ENCODE peak calls at places on chromosomes 12 and 14, in seven cellular contexts. E, Q, Z, N, U, C and T are unnamed samples.

GRCh38 chr12:124618291-124618902 is 51.0 kb upstream of the NCOR2 start:
- DNase-seq in C (no peak), N (no peak), E (no peak), Z (no peak), U (no peak), Q (no peak), T (no peak)

GRCh38 chr12:25286837-25287236 is 36.1 kb upstream of the KRAS start:
- DNase-seq in U (no peak), Q (no peak), E (no peak), Z (no peak), N (peak), C (no peak), T (no peak)

GRCh38 chr12:104852904-104853303 is 105.2 kb downstream of the SLC41A2 start:
- DNase-seq in E (no peak), Z (no peak), U (no peak), N (no peak), Q (no peak), C (no peak), T (no peak)

GRCh38 chr14:32545109-32545857 is 216.2 kb downstream of the AKAP6 start:
- DNase-seq in Z (no peak), U (no peak), C (no peak), E (no peak), Q (no peak), N (no peak), T (no peak)

GRCh38 chr12:69475237-69475984 is 5.2 kb downstream of the FRS2 start:
- DNase-seq in Q (no peak), Z (no peak), N (no peak), U (no peak), C (no peak), E (no peak), T (no peak)

GRCh38 chr12:69929125-69929524 is 104.1 kb downstream of the MYRFL start:
- DNase-seq in N (peak), Z (no peak), C (no peak), Q (no peak), E (no peak), U (no peak), T (no peak)

GRCh38 chr14:50831704-50832130 is 755 bp upstream of the NIN start:
- DNase-seq in E (no peak), C (no peak), N (no peak), U (no peak), Z (no peak), Q (no peak), T (no peak)

GRCh38 chr12:29226621-29227020 is 77.5 kb downstream of the FAR2 start:
- DNase-seq in Q (no peak), Z (no peak), U (peak), E (no peak), N (no peak), C (no peak), T (no peak)

GRCh38 chr12:102093319-102093718 is 26.6 kb downstream of the NUP37 start:
- DNase-seq in C (no peak), U (no peak), E (peak), Q (no peak), N (no peak), Z (no peak), T (no peak)

GRCh38 chr14:100692859-100693558 is 33.7 kb upstream of the DLK1 start:
- DNase-seq in N (peak), E (peak), U (no peak), C (no peak), Z (no peak), Q (no peak), T (no peak)

GRCh38 chr14:55130194-55130550 is 1.1 kb downstream of the LGALS3 start:
- DNase-seq in U (no peak), E (no peak), Q (no peak), N (peak), C (no peak), Z (no peak), T (no peak)

GRCh38 chr14:21056520-21057163 is 980 bp upstream of the RNASE8 start:
- DNase-seq in C (no peak), E (no peak), N (peak), U (no peak), Z (peak), Q (peak), T (no peak)

GRCh38 chr14:105212541-105213305 is 31.6 kb upstream of the NUDT14 start:
- DNase-seq in N (no peak), Z (peak), E (no peak), C (no peak), U (no peak), Q (no peak), T (no peak)

GRCh38 chr14:95397325-95397724 is 77.6 kb upstream of the CLMN start:
- DNase-seq in E (no peak), C (no peak), Z (no peak), N (no peak), Q (no peak), U (no peak), T (no peak)

GRCh38 chr12:10559241-10559640 is 53.6 kb downstream of the EIF2S3B start:
- DNase-seq in Z (no peak), E (no peak), Q (no peak), N (no peak), U (no peak), C (no peak), T (peak)

GRCh38 chr12:70660620-70661219 is 23.5 kb upstream of the PTPRB start:
- DNase-seq in N (peak), Z (peak), U (no peak), C (no peak), Q (no peak), E (no peak), T (no peak)

GRCh38 chr12:50614167-50614762 is 109.5 kb downstream of the DIP2B start:
- DNase-seq in C (no peak), N (peak), E (no peak), U (no peak), Q (no peak), Z (no peak), T (no peak)

GRCh38 chr14:77133718-77134338 is 7.8 kb downstream of the ZDHHC22 start:
- DNase-seq in Q (no peak), C (no peak), Z (peak), U (peak), N (peak), E (peak), T (peak)

GRCh38 chr14:102096569-102097188 is 9.8 kb upstream of the HSP90AA1 start:
- DNase-seq in Z (peak), Q (peak), N (peak), E (peak), U (peak), C (peak), T (peak)

GRCh38 chr12:52081263-52081733 is 1.8 kb downstream of the SMIM41 start:
- DNase-seq in E (no peak), N (no peak), Q (no peak), C (peak), U (no peak), Z (peak), T (peak)

GRCh38 chr14:69713127-69713800 is 53.7 kb upstream of the SRSF5 start:
- DNase-seq in E (no peak), U (no peak), Z (no peak), N (no peak), C (peak), Q (no peak), T (no peak)

GRCh38 chr12:11584213-11584855 is 65.1 kb upstream of the ETV6 start:
- DNase-seq in Z (no peak), E (no peak), U (no peak), Q (no peak), C (no peak), N (no peak), T (no peak)